ENCODE peak calls at places on chromosomes 11 and 22, in seven cellular contexts. F is lower lobe of right lung, O is sigmoid colon, J is iPS DF 19.7, N is bronchial epithelial cell, I is NCI-H1417 treated with DMSO at 0.1 percent for 48 hours, W is skeletal muscle cell. H is an unnamed sample.

GRCh38 chr22:22942511-22943329 is 55.1 kb downstream of the IGLL5 start:
- DNase-seq in F (peak; percentile 71), O (peak; percentile 61), J (no peak), N (peak; percentile 32), I (no peak), W (no peak), H (peak; percentile 86)

GRCh38 chr11:44305149-44305642 is 4.7 kb downstream of the ALX4 start:
- DNase-seq in F (no peak), O (no peak), J (no peak), N (no peak), I (no peak), W (no peak), H (no peak)

GRCh38 chr11:122633219-122633829 is 22.2 kb upstream of the UBASH3B start:
- DNase-seq in F (no peak), O (peak; percentile 46), J (no peak), N (peak; percentile 58), I (no peak), W (no peak), H (no peak)

GRCh38 chr11:44625759-44626523 is 60.5 kb downstream of the CD82 start:
- DNase-seq in F (no peak), O (peak; percentile 52), J (no peak), N (no peak), I (no peak), W (no peak), H (no peak)

GRCh38 chr22:28141614-28142013 is 222.6 kb upstream of the PITPNB start:
- DNase-seq in F (no peak), O (no peak), J (no peak), N (peak; percentile 31), I (no peak), W (peak; percentile 41), H (no peak)

GRCh38 chr11:113279591-113279990 is 34.8 kb upstream of the TTC12 start:
- DNase-seq in F (no peak), O (no peak), J (no peak), N (no peak), I (no peak), W (no peak), H (no peak)

GRCh38 chr11:32586576-32587190 is 3.1 kb downstream of the EIF3M start:
- DNase-seq in F (no peak), O (no peak), J (no peak), N (peak; percentile 27), I (no peak), W (no peak), H (peak; percentile 34)

GRCh38 chr11:19598456-19598855 is 114.2 kb upstream of the NAV2 start:
- DNase-seq in F (no peak), O (no peak), J (no peak), N (no peak), I (no peak), W (no peak), H (no peak)

GRCh38 chr11:117514256-117514655 is 186.6 kb downstream of the CEP164 start:
- DNase-seq in F (no peak), O (no peak), J (no peak), N (no peak), I (no peak), W (no peak), H (no peak)

H was measured in stimulated activated effector memory CD8-positive, alpha-beta T cell treated with anti-CD3 and anti-CD28 coated beads, Interleukin-12 subunit alpha, Interleukin-12 subunit beta, amount 100 ng/mL, for 72 hours.